ENCODE peak calls at places on chromosomes 5 and 9, in six cellular contexts. One of them, this sample, is unnamed.

GRCh38 chr5:53161876-53162275 is 52.3 kb upstream of the MOCS2 start:
- DNase-seq in NCI-H460: no peak
- DNase-seq in 8988T: no peak
- DNase-seq in right lobe of liver: no peak
- DNase-seq in stimulated activated CD8-positive, alpha-beta memory T cell treated with anti-CD3 and anti-CD28 coated beads, Interleukin-15, amount 100 ng/mL, for 48 hours: no peak
- DNase-seq in central memory CD4-positive, alpha-beta T cell: no peak
- DNase-seq in this sample: no peak

GRCh38 chr9:92064711-92065110 is 50.5 kb downstream of the SPTLC1 start:
- DNase-seq in central memory CD4-positive, alpha-beta T cell: no peak
- DNase-seq in stimulated activated CD8-positive, alpha-beta memory T cell treated with anti-CD3 and anti-CD28 coated beads, Interleukin-15, amount 100 ng/mL, for 48 hours: no peak
- DNase-seq in right lobe of liver: no peak
- DNase-seq in 8988T: no peak
- DNase-seq in NCI-H460: no peak
- DNase-seq in this sample: no peak

GRCh38 chr9:71793386-71794105 is 25.2 kb upstream of the CEMIP2 start:
- DNase-seq in stimulated activated CD8-positive, alpha-beta memory T cell treated with anti-CD3 and anti-CD28 coated beads, Interleukin-15, amount 100 ng/mL, for 48 hours: no peak
- DNase-seq in central memory CD4-positive, alpha-beta T cell: no peak
- DNase-seq in 8988T: no peak
- DNase-seq in right lobe of liver: no peak
- DNase-seq in NCI-H460: no peak
- DNase-seq in this sample: peak

GRCh38 chr9:87198716-87199115 is 251.4 kb upstream of the GAS1 start:
- DNase-seq in stimulated activated CD8-positive, alpha-beta memory T cell treated with anti-CD3 and anti-CD28 coated beads, Interleukin-15, amount 100 ng/mL, for 48 hours: no peak
- DNase-seq in central memory CD4-positive, alpha-beta T cell: no peak
- DNase-seq in NCI-H460: no peak
- DNase-seq in 8988T: no peak
- DNase-seq in right lobe of liver: no peak
- DNase-seq in this sample: no peak

GRCh38 chr9:1996156-1996555 is 19.0 kb upstream of the SMARCA2 start:
- DNase-seq in right lobe of liver: no peak
- DNase-seq in 8988T: no peak
- DNase-seq in stimulated activated CD8-positive, alpha-beta memory T cell treated with anti-CD3 and anti-CD28 coated beads, Interleukin-15, amount 100 ng/mL, for 48 hours: no peak
- DNase-seq in NCI-H460: no peak
- DNase-seq in central memory CD4-positive, alpha-beta T cell: no peak
- DNase-seq in this sample: no peak

GRCh38 chr9:126933334-126933980 is 18.9 kb downstream of the RALGPS1 start:
- DNase-seq in NCI-H460: no peak
- DNase-seq in 8988T: no peak
- DNase-seq in central memory CD4-positive, alpha-beta T cell: no peak
- DNase-seq in right lobe of liver: no peak
- DNase-seq in stimulated activated CD8-positive, alpha-beta memory T cell treated with anti-CD3 and anti-CD28 coated beads, Interleukin-15, amount 100 ng/mL, for 48 hours: no peak
- DNase-seq in this sample: no peak

GRCh38 chr9:88258587-88258986 is 120.3 kb upstream of the SPATA31C2 start:
- DNase-seq in stimulated activated CD8-positive, alpha-beta memory T cell treated with anti-CD3 and anti-CD28 coated beads, Interleukin-15, amount 100 ng/mL, for 48 hours: no peak
- DNase-seq in NCI-H460: no peak
- DNase-seq in central memory CD4-positive, alpha-beta T cell: no peak
- DNase-seq in 8988T: no peak
- DNase-seq in right lobe of liver: no peak
- DNase-seq in this sample: no peak

GRCh38 chr9:70156729-70157128 is 102.0 kb upstream of the SMC5 start:
- DNase-seq in right lobe of liver: no peak
- DNase-seq in 8988T: no peak
- DNase-seq in NCI-H460: no peak
- DNase-seq in stimulated activated CD8-positive, alpha-beta memory T cell treated with anti-CD3 and anti-CD28 coated beads, Interleukin-15, amount 100 ng/mL, for 48 hours: no peak
- DNase-seq in central memory CD4-positive, alpha-beta T cell: no peak
- DNase-seq in this sample: no peak

GRCh38 chr5:35029333-35029732 is 18.4 kb downstream of the AGXT2 start:
- DNase-seq in NCI-H460: no peak
- DNase-seq in central memory CD4-positive, alpha-beta T cell: no peak
- DNase-seq in stimulated activated CD8-positive, alpha-beta memory T cell treated with anti-CD3 and anti-CD28 coated beads, Interleukin-15, amount 100 ng/mL, for 48 hours: no peak
- DNase-seq in right lobe of liver: no peak
- DNase-seq in 8988T: no peak
- DNase-seq in this sample: no peak

GRCh38 chr5:54388411-54388810 is 67.1 kb upstream of the HSPB3 start:
- DNase-seq in stimulated activated CD8-positive, alpha-beta memory T cell treated with anti-CD3 and anti-CD28 coated beads, Interleukin-15, amount 100 ng/mL, for 48 hours: no peak
- DNase-seq in NCI-H460: no peak
- DNase-seq in central memory CD4-positive, alpha-beta T cell: no peak
- DNase-seq in 8988T: no peak
- DNase-seq in right lobe of liver: no peak
- DNase-seq in this sample: no peak

GRCh38 chr9:80928697-80929096 is 760.6 kb downstream of the TLE1 start:
- DNase-seq in NCI-H460: no peak
- DNase-seq in 8988T: no peak
- DNase-seq in stimulated activated CD8-positive, alpha-beta memory T cell treated with anti-CD3 and anti-CD28 coated beads, Interleukin-15, amount 100 ng/mL, for 48 hours: no peak
- DNase-seq in central memory CD4-positive, alpha-beta T cell: no peak
- DNase-seq in right lobe of liver: no peak
- DNase-seq in this sample: no peak

GRCh38 chr5:10323588-10324488 is 16.1 kb upstream of the CMBL start:
- DNase-seq in 8988T: no peak
- DNase-seq in NCI-H460: no peak
- DNase-seq in right lobe of liver: no peak
- DNase-seq in stimulated activated CD8-positive, alpha-beta memory T cell treated with anti-CD3 and anti-CD28 coated beads, Interleukin-15, amount 100 ng/mL, for 48 hours: no peak
- DNase-seq in central memory CD4-positive, alpha-beta T cell: no peak
- DNase-seq in this sample: peak

GRCh38 chr9:83270116-83270515 is 207.2 kb upstream of the RASEF start:
- DNase-seq in 8988T: no peak
- DNase-seq in NCI-H460: no peak
- DNase-seq in right lobe of liver: no peak
- DNase-seq in stimulated activated CD8-positive, alpha-beta memory T cell treated with anti-CD3 and anti-CD28 coated beads, Interleukin-15, amount 100 ng/mL, for 48 hours: no peak
- DNase-seq in central memory CD4-positive, alpha-beta T cell: no peak
- DNase-seq in this sample: peak

GRCh38 chr9:12813960-12814876 is 39.4 kb downstream of the LURAP1L start:
- DNase-seq in stimulated activated CD8-positive, alpha-beta memory T cell treated with anti-CD3 and anti-CD28 coated beads, Interleukin-15, amount 100 ng/mL, for 48 hours: no peak
- DNase-seq in right lobe of liver: no peak
- DNase-seq in 8988T: no peak
- DNase-seq in central memory CD4-positive, alpha-beta T cell: no peak
- DNase-seq in NCI-H460: peak
- DNase-seq in this sample: peak

GRCh38 chr5:147310059-147310704 is 75.4 kb downstream of the STK32A start:
- DNase-seq in NCI-H460: peak
- DNase-seq in stimulated activated CD8-positive, alpha-beta memory T cell treated with anti-CD3 and anti-CD28 coated beads, Interleukin-15, amount 100 ng/mL, for 48 hours: no peak
- DNase-seq in 8988T: peak
- DNase-seq in central memory CD4-positive, alpha-beta T cell: no peak
- DNase-seq in right lobe of liver: no peak
- DNase-seq in this sample: no peak

GRCh38 chr5:33343661-33344327 is 97.0 kb upstream of the TARS1 start:
- DNase-seq in 8988T: peak
- DNase-seq in right lobe of liver: no peak
- DNase-seq in NCI-H460: no peak
- DNase-seq in central memory CD4-positive, alpha-beta T cell: no peak
- DNase-seq in stimulated activated CD8-positive, alpha-beta memory T cell treated with anti-CD3 and anti-CD28 coated beads, Interleukin-15, amount 100 ng/mL, for 48 hours: no peak
- DNase-seq in this sample: no peak

GRCh38 chr5:72448368-72448767 is 58.8 kb downstream of the ZNF366 start:
- DNase-seq in stimulated activated CD8-positive, alpha-beta memory T cell treated with anti-CD3 and anti-CD28 coated beads, Interleukin-15, amount 100 ng/mL, for 48 hours: no peak
- DNase-seq in central memory CD4-positive, alpha-beta T cell: no peak
- DNase-seq in 8988T: no peak
- DNase-seq in right lobe of liver: no peak
- DNase-seq in NCI-H460: no peak
- DNase-seq in this sample: no peak

GRCh38 chr9:97873410-97873809 is 20.4 kb downstream of the FOXE1 start:
- DNase-seq in central memory CD4-positive, alpha-beta T cell: no peak
- DNase-seq in stimulated activated CD8-positive, alpha-beta memory T cell treated with anti-CD3 and anti-CD28 coated beads, Interleukin-15, amount 100 ng/mL, for 48 hours: no peak
- DNase-seq in right lobe of liver: no peak
- DNase-seq in NCI-H460: no peak
- DNase-seq in 8988T: no peak
- DNase-seq in this sample: no peak

GRCh38 chr5:150596826-150597225 is 43.6 kb upstream of the SYNPO start:
- DNase-seq in NCI-H460: no peak
- DNase-seq in right lobe of liver: no peak
- DNase-seq in 8988T: no peak
- DNase-seq in central memory CD4-positive, alpha-beta T cell: no peak
- DNase-seq in stimulated activated CD8-positive, alpha-beta memory T cell treated with anti-CD3 and anti-CD28 coated beads, Interleukin-15, amount 100 ng/mL, for 48 hours: no peak
- DNase-seq in this sample: no peak

GRCh38 chr9:5453673-5454072 is 3.3 kb downstream of the CD274 start:
- DNase-seq in stimulated activated CD8-positive, alpha-beta memory T cell treated with anti-CD3 and anti-CD28 coated beads, Interleukin-15, amount 100 ng/mL, for 48 hours: no peak
- DNase-seq in 8988T: no peak
- DNase-seq in NCI-H460: no peak
- DNase-seq in right lobe of liver: no peak
- DNase-seq in central memory CD4-positive, alpha-beta T cell: no peak
- DNase-seq in this sample: no peak

GRCh38 chr5:2752059-2752874 is 790 bp upstream of the IRX2 start:
- DNase-seq in stimulated activated CD8-positive, alpha-beta memory T cell treated with anti-CD3 and anti-CD28 coated beads, Interleukin-15, amount 100 ng/mL, for 48 hours: no peak
- DNase-seq in NCI-H460: peak
- DNase-seq in central memory CD4-positive, alpha-beta T cell: no peak
- DNase-seq in 8988T: no peak
- DNase-seq in right lobe of liver: no peak
- DNase-seq in this sample: no peak

GRCh38 chr9:77725820-77726219 is 77.7 kb upstream of the GNA14 start:
- DNase-seq in right lobe of liver: no peak
- DNase-seq in central memory CD4-positive, alpha-beta T cell: no peak
- DNase-seq in 8988T: no peak
- DNase-seq in stimulated activated CD8-positive, alpha-beta memory T cell treated with anti-CD3 and anti-CD28 coated beads, Interleukin-15, amount 100 ng/mL, for 48 hours: peak
- DNase-seq in NCI-H460: no peak
- DNase-seq in this sample: no peak

GRCh38 chr5:31757813-31758212 is 118.9 kb downstream of the PDZD2 start:
- DNase-seq in right lobe of liver: no peak
- DNase-seq in stimulated activated CD8-positive, alpha-beta memory T cell treated with anti-CD3 and anti-CD28 coated beads, Interleukin-15, amount 100 ng/mL, for 48 hours: no peak
- DNase-seq in central memory CD4-positive, alpha-beta T cell: no peak
- DNase-seq in NCI-H460: no peak
- DNase-seq in 8988T: no peak
- DNase-seq in this sample: no peak

GRCh38 chr9:134723037-134723436 is 81.4 kb downstream of the COL5A1 start:
- DNase-seq in central memory CD4-positive, alpha-beta T cell: no peak
- DNase-seq in right lobe of liver: no peak
- DNase-seq in NCI-H460: no peak
- DNase-seq in stimulated activated CD8-positive, alpha-beta memory T cell treated with anti-CD3 and anti-CD28 coated beads, Interleukin-15, amount 100 ng/mL, for 48 hours: no peak
- DNase-seq in 8988T: no peak
- DNase-seq in this sample: no peak

GRCh38 chr5:19734706-19735240 is 253.2 kb downstream of the CDH18 start:
- DNase-seq in stimulated activated CD8-positive, alpha-beta memory T cell treated with anti-CD3 and anti-CD28 coated beads, Interleukin-15, amount 100 ng/mL, for 48 hours: no peak
- DNase-seq in right lobe of liver: no peak
- DNase-seq in central memory CD4-positive, alpha-beta T cell: no peak
- DNase-seq in NCI-H460: no peak
- DNase-seq in 8988T: no peak
- DNase-seq in this sample: no peak

This sample was measured in HepG2.